ENCODE peak calls at places on chromosomes 12 and 14, in four cellular contexts. T, J, O and I are unnamed samples.

GRCh38 chr12:66861157-66861750 is 182.4 kb upstream of the GRIP1 start:
- DNase-seq in O (peak; percentile 21), T (peak; percentile 56), J (peak; percentile 69), I (peak; percentile 56)

GRCh38 chr12:51631591-51631990 is 40.6 kb downstream of the SCN8A start:
- DNase-seq in J (no peak), T (peak; percentile 11), O (no peak), I (no peak)

GRCh38 chr12:67320614-67321305 is 51.6 kb downstream of the CAND1 start:
- DNase-seq in O (no peak), T (no peak), J (no peak), I (no peak)

GRCh38 chr14:91269076-91269991 is 24.8 kb upstream of the GPR68 start:
- DNase-seq in T (no peak), O (no peak), J (no peak), I (no peak)

GRCh38 chr14:22977684-22978486 is 4.5 kb downstream of the AJUBA start:
- DNase-seq in J (peak; percentile 31), O (no peak), T (no peak), I (no peak)

GRCh38 chr12:122854554-122854953 is 19.3 kb downstream of the HIP1R start:
- DNase-seq in J (no peak), O (no peak), T (no peak), I (no peak)

GRCh38 chr14:99063620-99064225 is 208.3 kb downstream of the BCL11B start:
- DNase-seq in O (no peak), J (no peak), T (no peak), I (no peak)

GRCh38 chr14:99745307-99745951 is 47.8 kb upstream of the EML1 start:
- DNase-seq in O (no peak), T (no peak), J (no peak), I (no peak)

GRCh38 chr12:114834621-114835020 is 150.6 kb upstream of the TBX3 start:
- DNase-seq in J (no peak), T (no peak), O (no peak), I (no peak)

GRCh38 chr12:128727999-128728398 is 95.8 kb downstream of the SLC15A4 start:
- DNase-seq in T (no peak), J (no peak), O (no peak), I (no peak)

GRCh38 chr12:21818627-21819026 is 44.1 kb upstream of the KCNJ8 start:
- DNase-seq in O (no peak), J (no peak), T (no peak), I (no peak)

GRCh38 chr14:36271939-36272907 is 48.2 kb downstream of the MBIP start:
- DNase-seq in T (no peak), J (no peak), O (no peak), I (no peak)

GRCh38 chr14:42855159-42855558 is 1248.5 kb downstream of the LRFN5 start:
- DNase-seq in T (no peak), J (no peak), O (no peak), I (no peak)

GRCh38 chr12:46523863-46524770 is 151.5 kb upstream of the SLC38A2 start:
- DNase-seq in J (no peak), T (no peak), O (no peak), I (peak; percentile 32)

GRCh38 chr12:48883305-48884171 is 17.9 kb upstream of the RND1 start:
- DNase-seq in T (no peak), J (no peak), O (no peak), I (no peak)

GRCh38 chr12:13968281-13968680 is 13.1 kb downstream of the GRIN2B start:
- DNase-seq in J (no peak), T (no peak), O (no peak), I (no peak)

GRCh38 chr14:71591929-71592328 is 340.3 kb upstream of the RGS6 start:
- DNase-seq in O (peak; percentile 17), J (no peak), T (no peak), I (no peak)

GRCh38 chr12:2639020-2639298 is 155.8 kb upstream of the FKBP4 start:
- DNase-seq in O (no peak), J (no peak), T (no peak), I (no peak)

GRCh38 chr12:54628186-54628846 is 6.4 kb downstream of the LACRT start:
- DNase-seq in T (no peak), J (no peak), O (no peak), I (no peak)

GRCh38 chr14:65012353-65012752 is 25.7 kb downstream of the FNTB start:
- DNase-seq in J (no peak), T (no peak), O (no peak), I (no peak)

GRCh38 chr14:46008348-46008747 is 643.2 kb downstream of the RPL10L start:
- DNase-seq in J (no peak), O (no peak), T (no peak), I (no peak)

GRCh38 chr14:96956464-96957239 is 159.5 kb downstream of the VRK1 start:
- DNase-seq in J (no peak), T (no peak), O (no peak), I (no peak)

GRCh38 chr14:30195946-30196345 is 268.3 kb upstream of the PRKD1 start:
- DNase-seq in J (no peak), T (no peak), O (no peak), I (no peak)

GRCh38 chr12:121983546-121984205 is 38.0 kb upstream of the BCL7A start:
- DNase-seq in O (no peak), T (no peak), J (no peak), I (no peak)

GRCh38 chr14:91869556-91869955 is 2.2 kb upstream of the TC2N start:
- DNase-seq in J (no peak), T (no peak), O (no peak), I (no peak)

GRCh38 chr12:49863946-49864816 is 21.3 kb upstream of the BCDIN3D start:
- DNase-seq in T (no peak), O (no peak), J (no peak), I (no peak)